ENCODE peak calls at places on chromosomes 11 and 22, in ten cellular contexts. N is AG08395, H is HTR-8/SVneo, B is PC-9, M is heart right ventricle, S is fibroblast of gingiva, Q is iPS-NIHi11, Z is midbrain, G is DMS53, Y is amygdala. W is an unnamed sample.

GRCh38 chr22:23897320-23897719 is 3.1 kb downstream of the MIF start:
- DNase-seq in S (no peak), Z (no peak), B (no peak), Y (no peak), N (no peak), M (no peak), H (no peak), Q (no peak), G (no peak), W (no peak)

GRCh38 chr11:1381793-1382425 is 7.8 kb upstream of the BRSK2 start:
- DNase-seq in B (no peak), H (no peak), G (no peak), S (no peak), N (no peak), M (no peak), Q (no peak), Y (no peak), Z (no peak), W (no peak)

GRCh38 chr11:88555829-88556202 is 218.3 kb upstream of the CTSC start:
- DNase-seq in Y (no peak), G (no peak), S (peak), M (no peak), H (no peak), Z (no peak), B (no peak), N (peak), Q (no peak), W (no peak)

GRCh38 chr22:30868663-30869385 is 99.8 kb downstream of the MORC2 start:
- DNase-seq in N (no peak), H (no peak), G (no peak), M (no peak), Y (no peak), Z (no peak), B (no peak), S (no peak), Q (peak), W (no peak)

GRCh38 chr11:129846508-129847335 is 31.1 kb downstream of the TMEM45B start:
- DNase-seq in G (peak), Y (no peak), B (peak), S (peak), N (peak), H (peak), Z (no peak), Q (no peak), M (no peak), W (no peak)

GRCh38 chr11:120956710-120957500 is 67.0 kb upstream of the TBCEL start:
- DNase-seq in G (no peak), H (no peak), Q (peak), M (no peak), B (no peak), Z (no peak), N (no peak), Y (no peak), S (no peak), W (no peak)

GRCh38 chr11:30387891-30388861 is 65.3 kb downstream of the ARL14EP start:
- DNase-seq in Q (no peak), S (no peak), Y (no peak), B (no peak), G (no peak), Z (no peak), M (no peak), N (no peak), H (no peak), W (no peak)

GRCh38 chr22:40524392-40525249 is 111.9 kb downstream of the MRTFA start:
- DNase-seq in Q (no peak), Y (no peak), Z (no peak), M (no peak), S (peak), G (no peak), H (no peak), N (no peak), B (no peak), W (no peak)

GRCh38 chr11:61695917-61696316 is 15.7 kb downstream of the DAGLA start:
- DNase-seq in M (peak), H (peak), B (peak), G (peak), Q (no peak), S (peak), Z (no peak), N (peak), Y (no peak), W (peak)

GRCh38 chr22:30386608-30386959 is 627 bp downstream of the RNF215 start:
- DNase-seq in S (no peak), N (no peak), M (peak), Z (no peak), Q (no peak), G (no peak), H (no peak), B (no peak), Y (no peak), W (no peak)

GRCh38 chr22:45636668-45637067 is 35.0 kb upstream of the ATXN10 start:
- DNase-seq in H (no peak), B (no peak), Y (no peak), M (no peak), G (no peak), Z (no peak), N (no peak), Q (no peak), S (no peak), W (no peak)

GRCh38 chr11:1639102-1639620 is 9.6 kb downstream of the KRTAP5-5 start:
- DNase-seq in N (no peak), H (no peak), Y (no peak), Q (no peak), Z (no peak), B (no peak), G (no peak), M (peak), S (no peak), W (no peak)